ENCODE peak calls at places on chromosome 14, in seven cellular contexts. L is Peyer's patch, N is A549, V is pancreas, F is left ventricle myocardium inferior, C is endodermal cell, W is adrenal gland. K is an unnamed sample.

GRCh38 chr14:38731962-38732361 is 371.1 kb downstream of the SEC23A start:
- DNase-seq in L (no peak), N (no peak), V (no peak), F (no peak), C (no peak), W (no peak), K (no peak)

GRCh38 chr14:72104011-72104613 is 171.9 kb downstream of the RGS6 start:
- DNase-seq in L (no peak), N (peak), V (peak), F (no peak), C (peak), W (no peak), K (no peak)

GRCh38 chr14:75452900-75453816 is 25.3 kb downstream of the JDP2 start:
- DNase-seq in L (no peak), N (peak), V (peak), F (peak), C (peak), W (peak), K (peak)

GRCh38 chr14:38290601-38291190 is 34.8 kb upstream of the CLEC14A start:
- DNase-seq in L (no peak), N (no peak), V (no peak), F (no peak), C (no peak), W (no peak), K (no peak)

GRCh38 chr14:104107611-104108569 is 22.4 kb downstream of the ASPG start:
- DNase-seq in L (peak), N (no peak), V (peak), F (peak), C (peak), W (no peak), K (peak)

GRCh38 chr14:57617510-57617909 is 123.9 kb upstream of the CCDC198 start:
- DNase-seq in L (no peak), N (no peak), V (no peak), F (no peak), C (peak), W (no peak), K (no peak)

GRCh38 chr14:76715102-76715926 is 46.0 kb upstream of the VASH1 start:
- DNase-seq in L (no peak), N (no peak), V (no peak), F (no peak), C (no peak), W (peak), K (no peak)

GRCh38 chr14:57486767-57487379 is 6.8 kb downstream of the CCDC198 start:
- DNase-seq in L (no peak), N (no peak), V (no peak), F (no peak), C (no peak), W (no peak), K (no peak)

GRCh38 chr14:96827310-96827709 is 30.1 kb downstream of the VRK1 start:
- DNase-seq in L (no peak), N (no peak), V (no peak), F (no peak), C (peak), W (no peak), K (no peak)

GRCh38 chr14:94640721-94641631 is 28.8 kb downstream of the SERPINA3 start:
- DNase-seq in L (no peak), N (no peak), V (no peak), F (no peak), C (no peak), W (no peak), K (no peak)

GRCh38 chr14:29576997-29577396 is 350.6 kb downstream of the PRKD1 start:
- DNase-seq in L (no peak), N (no peak), V (no peak), F (no peak), C (no peak), W (no peak), K (no peak)

GRCh38 chr14:57833304-57833703 is 32.6 kb downstream of the SLC35F4 start:
- DNase-seq in L (no peak), N (peak), V (no peak), F (no peak), C (peak), W (peak), K (peak)

GRCh38 chr14:58746261-58746660 is 108.5 kb downstream of the DACT1 start:
- DNase-seq in L (peak), N (peak), V (no peak), F (no peak), C (no peak), W (no peak), K (no peak)

GRCh38 chr14:78519863-78520262 is 349.7 kb downstream of the NRXN3 start:
- DNase-seq in L (peak), N (no peak), V (no peak), F (no peak), C (peak), W (peak), K (no peak)

GRCh38 chr14:53528114-53528513 is 375.0 kb upstream of the DDHD1 start:
- DNase-seq in L (no peak), N (no peak), V (no peak), F (no peak), C (no peak), W (no peak), K (no peak)

GRCh38 chr14:35385042-35385839 is 19.3 kb downstream of the NFKBIA start:
- DNase-seq in L (peak), N (peak), V (peak), F (peak), C (peak), W (peak), K (peak)

GRCh38 chr14:92690171-92691011 is 58.0 kb downstream of the LGMN start:
- DNase-seq in L (no peak), N (peak), V (peak), F (no peak), C (peak), W (no peak), K (no peak)

GRCh38 chr14:33165144-33165925 is 226.7 kb downstream of the NPAS3 start:
- DNase-seq in L (no peak), N (no peak), V (no peak), F (no peak), C (no peak), W (no peak), K (no peak)

GRCh38 chr14:100069161-100069800 is 4.1 kb downstream of the EVL start:
- DNase-seq in L (no peak), N (no peak), V (no peak), F (no peak), C (no peak), W (no peak), K (no peak)

GRCh38 chr14:100065161-100065871 is at the start of gene EVL:
- DNase-seq in L (peak), N (no peak), V (no peak), F (peak), C (no peak), W (no peak), K (no peak)

GRCh38 chr14:21070083-21070609 is at the start of gene ARHGEF40:
- DNase-seq in L (peak), N (peak), V (peak), F (peak), C (peak), W (peak), K (peak)

GRCh38 chr14:46840971-46841729 is 189.6 kb upstream of the RPL10L start:
- DNase-seq in L (no peak), N (no peak), V (no peak), F (no peak), C (no peak), W (no peak), K (no peak)

GRCh38 chr14:41285193-41285748 is 321.4 kb upstream of the LRFN5 start:
- DNase-seq in L (no peak), N (no peak), V (no peak), F (no peak), C (peak), W (peak), K (no peak)

GRCh38 chr14:64937821-64938193 is 4.7 kb downstream of the GPX2 start:
- DNase-seq in L (no peak), N (peak), V (no peak), F (no peak), C (peak), W (peak), K (no peak)

GRCh38 chr14:64938972-64939816 is 3.4 kb downstream of the GPX2 start:
- DNase-seq in L (no peak), N (no peak), V (no peak), F (no peak), C (peak), W (no peak), K (no peak)

GRCh38 chr14:64937176-64937820 is 5.2 kb downstream of the GPX2 start:
- DNase-seq in L (no peak), N (no peak), V (no peak), F (peak), C (no peak), W (no peak), K (no peak)

GRCh38 chr14:64940336-64940910 is 2.1 kb downstream of the GPX2 start:
- DNase-seq in L (no peak), N (no peak), V (no peak), F (no peak), C (peak), W (peak), K (no peak)

DNA sequence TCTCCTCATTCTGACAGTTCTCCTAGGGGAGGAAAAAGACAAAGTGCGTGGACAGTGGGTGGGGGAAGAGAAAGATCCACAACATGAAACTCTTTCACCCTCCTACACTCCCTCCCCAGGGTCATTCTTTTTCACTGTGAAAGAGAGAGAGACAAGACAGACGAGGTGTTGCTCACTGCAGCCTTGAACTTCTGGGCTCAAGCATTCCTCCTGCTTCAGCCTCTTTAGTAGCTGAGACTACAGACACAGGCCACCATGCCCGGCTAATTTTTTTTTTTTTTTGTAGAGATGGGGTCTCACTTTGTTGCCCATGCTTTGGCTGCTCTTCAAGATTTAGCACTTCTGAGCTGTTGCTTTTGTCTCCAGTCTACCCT is 2.7 kb downstream of the GPX2 start:
- DNase-seq in L (no peak), N (no peak), V (no peak), F (no peak), C (no peak), W (peak), K (no peak)
- H3K27ac ChIP-seq in L (no peak), N (peak), V (no peak), F (no peak), C (no peak), W (no peak), K (no peak)

GRCh38 chr14:22124071-22124613 is 450.5 kb upstream of the OR4E1 start:
- DNase-seq in L (no peak), N (no peak), V (no peak), F (no peak), C (no peak), W (no peak), K (no peak)

GRCh38 chr14:22123188-22123560 is 449.6 kb upstream of the OR4E1 start:
- DNase-seq in L (no peak), N (no peak), V (no peak), F (no peak), C (no peak), W (no peak), K (no peak)

GRCh38 chr14:22118894-22119477 is 445.4 kb upstream of the OR4E1 start:
- DNase-seq in L (no peak), N (no peak), V (no peak), F (no peak), C (no peak), W (no peak), K (no peak)

DNA sequence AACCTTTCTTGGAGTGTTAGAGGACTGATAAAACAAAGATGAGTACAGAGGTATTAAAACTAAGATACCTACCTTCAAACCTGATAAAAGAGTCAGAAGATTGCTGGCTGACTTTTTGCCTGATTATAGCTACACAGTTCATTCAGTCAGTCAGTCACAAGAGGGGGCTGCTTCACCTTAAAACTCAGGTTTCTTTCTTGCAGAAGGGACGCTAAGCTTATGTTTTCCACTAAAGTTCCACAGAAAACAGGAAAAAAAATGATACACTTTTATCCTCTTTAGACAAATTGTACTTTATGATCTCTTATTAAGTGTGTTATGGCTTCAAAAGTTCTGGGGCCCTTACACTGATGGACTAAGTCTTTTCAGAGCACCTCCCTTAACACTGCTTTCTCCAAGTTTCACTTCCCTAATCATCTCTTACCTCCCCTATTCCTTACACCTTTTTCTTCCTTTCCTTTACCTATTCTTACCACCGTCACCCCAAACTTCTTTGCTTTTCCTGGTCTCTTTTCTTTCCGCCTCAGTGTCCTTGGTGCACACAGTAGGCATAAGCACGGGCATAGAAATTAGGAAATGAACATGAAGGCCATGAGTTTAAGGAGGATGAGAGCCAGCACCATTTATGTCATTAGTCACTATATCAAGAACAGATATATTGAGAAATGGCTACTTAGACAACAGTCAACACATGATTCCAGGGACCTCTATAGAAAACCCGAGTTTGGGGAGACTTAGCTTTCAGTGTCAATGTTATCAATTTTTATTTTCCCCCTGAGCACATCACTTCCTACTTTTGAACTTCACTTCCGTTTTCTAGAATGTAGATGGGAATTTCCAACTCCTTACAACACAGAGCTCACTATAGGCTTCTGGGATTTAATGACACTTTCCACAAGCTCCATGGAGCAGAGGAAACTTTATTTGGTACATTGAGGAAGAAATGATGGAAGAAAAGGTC is 448.9 kb upstream of the OR4E1 start:
- DNase-seq in L (no peak), N (no peak), V (no peak), F (no peak), C (no peak), W (no peak), K (no peak)
- TF ChIP-seq CTCF in L (peak), N (no peak), V (no peak), F (no peak), C (peak), W (no peak), K (no peak)

GRCh38 chr14:24145700-24146621 is at the start of gene PSME2:
- DNase-seq in L (no peak), N (peak), V (no peak), F (no peak), C (no peak), W (no peak), K (no peak)

GRCh38 chr14:24144451-24144850 is 2.0 kb downstream of the PSME2 start:
- DNase-seq in L (no peak), N (no peak), V (no peak), F (no peak), C (no peak), W (no peak), K (no peak)

GRCh38 chr14:24146622-24146977 is 190 bp upstream of the PSME2 start:
- DNase-seq in L (peak), N (peak), V (peak), F (peak), C (peak), W (peak), K (peak)

GRCh38 chr14:24143511-24143910 is 2.1 kb upstream of the EMC9 start:
- DNase-seq in L (no peak), N (no peak), V (no peak), F (no peak), C (no peak), W (no peak), K (no peak)

DNA sequence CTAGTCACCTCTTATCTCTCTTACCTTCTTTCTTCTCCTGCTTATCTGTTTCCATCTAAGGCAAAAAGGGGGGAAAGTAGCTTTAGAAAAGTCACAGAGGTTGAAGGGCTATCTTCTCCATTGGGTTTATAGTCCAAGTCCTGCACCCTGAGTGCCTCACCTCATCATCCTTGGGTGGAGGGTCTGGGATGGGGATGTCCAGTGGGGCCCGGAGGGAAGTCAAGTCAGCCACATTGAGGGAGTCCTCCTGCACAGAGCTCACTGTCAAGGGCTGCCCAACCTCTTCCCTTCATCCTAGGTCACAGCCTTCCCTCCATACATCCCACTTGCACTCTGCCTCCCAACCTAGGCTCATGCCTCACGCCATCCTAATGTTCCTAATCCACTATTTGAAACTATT is 1.2 kb downstream of the PSME2 start:
- DNase-seq in L (no peak), N (no peak), V (no peak), F (no peak), C (no peak), W (no peak), K (no peak)
- H3K4me3 ChIP-seq in L (peak), N (peak), V (peak), F (peak), C (peak), W (no peak), K (no peak)

DNA sequence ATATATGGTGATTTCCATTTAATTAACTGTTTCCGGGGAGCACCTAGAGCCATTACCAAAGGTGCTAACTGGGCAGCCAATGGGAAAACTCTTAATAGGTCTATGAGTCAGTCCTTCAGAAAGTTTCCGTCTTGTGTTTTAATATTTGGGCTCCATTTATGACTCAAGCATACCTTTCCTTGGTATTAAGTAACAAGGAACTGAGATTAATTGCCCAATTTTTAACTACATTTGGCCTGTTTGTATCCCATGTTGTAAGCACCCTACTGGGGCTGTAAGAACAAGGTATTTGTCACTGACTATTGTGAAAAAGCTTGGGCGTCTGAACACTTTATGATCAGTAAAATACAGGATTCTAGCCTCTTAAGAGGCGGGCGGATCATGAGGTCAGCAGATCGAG is 62.8 kb upstream of the FOXN3 start:
- DNase-seq in L (no peak), N (no peak), V (no peak), F (no peak), C (no peak), W (no peak), K (no peak)
- H3K27ac ChIP-seq in L (no peak), N (no peak), V (no peak), F (no peak), C (no peak), W (no peak), K (no peak)

DNA sequence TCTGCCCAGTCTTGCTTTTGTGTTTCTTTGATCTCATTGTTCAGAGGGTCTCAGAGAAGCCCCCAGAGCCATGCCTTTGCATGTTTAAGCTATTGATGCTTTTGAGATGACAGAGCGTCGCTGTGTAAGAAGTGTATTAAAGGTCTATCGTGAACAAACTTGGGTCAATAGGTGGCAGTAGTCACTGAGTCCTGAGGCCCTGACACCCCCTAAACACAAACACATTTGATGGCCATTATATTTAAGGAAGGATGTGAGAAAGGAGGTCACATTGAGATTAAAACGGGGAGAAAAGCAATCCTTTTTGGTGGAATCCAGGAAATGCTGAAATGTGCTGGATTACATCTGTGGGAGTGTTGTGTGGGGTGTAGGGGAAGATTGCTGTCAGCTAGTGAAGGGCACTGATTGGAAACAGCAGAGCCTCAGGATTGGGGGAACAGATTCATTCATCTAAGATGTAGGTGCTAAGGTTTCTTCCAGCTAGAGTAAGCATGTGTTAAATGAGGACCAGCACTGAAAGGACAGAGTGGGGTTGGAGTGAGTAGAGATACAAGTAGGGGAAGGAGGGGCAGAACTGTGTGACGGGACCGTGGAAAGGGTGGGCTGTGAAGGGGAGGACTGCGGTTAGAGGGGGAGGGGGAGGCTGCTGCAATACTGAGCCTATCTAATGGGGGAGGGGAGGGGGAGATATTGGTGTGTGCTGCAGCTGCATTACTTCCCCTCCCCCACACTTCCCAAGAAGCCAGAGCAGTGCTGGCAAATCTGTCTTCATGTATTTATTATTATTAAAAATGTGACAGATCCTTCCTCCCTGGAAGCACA is 12.7 kb downstream of the NGDN start:
- DNase-seq in L (no peak), N (no peak), V (no peak), F (no peak), C (peak), W (no peak), K (no peak)
- TF ChIP-seq CTCF in L (no peak), N (no peak), V (no peak), F (no peak), C (peak), W (no peak), K (no peak)